ENCODE peak calls at places on chromosomes 2 and 18, in seven cellular contexts. A, B, T, N, I, E and R are unnamed samples.

GRCh38 chr18:2207294-2207693 is 364.0 kb downstream of the METTL4 start:
- DNase-seq in A (no peak), B (no peak), T (no peak), N (no peak), I (no peak), E (no peak), R (no peak)

GRCh38 chr18:23884712-23885375 is 129.7 kb upstream of the TTC39C start:
- DNase-seq in A (no peak), B (peak; percentile 47), T (no peak), N (no peak), I (peak; percentile 44), E (peak; percentile 72), R (no peak)

GRCh38 chr2:130920417-130921030 is 83.8 kb downstream of the ARHGEF4 start:
- DNase-seq in A (peak; percentile 50), B (peak; percentile 74), T (peak; percentile 64), N (peak; percentile 85), I (peak; percentile 77), E (no peak), R (peak; percentile 51)

GRCh38 chr2:71932780-71933466 is 214.7 kb downstream of the CYP26B1 start:
- DNase-seq in A (no peak), B (no peak), T (no peak), N (no peak), I (no peak), E (no peak), R (no peak)

GRCh38 chr2:12046641-12047040 is 300.2 kb downstream of the LPIN1 start:
- DNase-seq in A (no peak), B (no peak), T (peak; percentile 50), N (no peak), I (no peak), E (no peak), R (no peak)

GRCh38 chr2:134599236-134599635 is 119.6 kb downstream of the TMEM163 start:
- DNase-seq in A (no peak), B (no peak), T (no peak), N (no peak), I (no peak), E (no peak), R (no peak)

GRCh38 chr18:44465337-44465736 is 215.4 kb upstream of the SETBP1 start:
- DNase-seq in A (no peak), B (no peak), T (no peak), N (no peak), I (no peak), E (no peak), R (no peak)

GRCh38 chr18:23136326-23137092 is 1.2 kb downstream of the CABLES1 start:
- DNase-seq in A (no peak), B (peak; percentile 82), T (no peak), N (peak; percentile 23), I (no peak), E (no peak), R (peak; percentile 50)

GRCh38 chr2:10964076-10964812 is 52.5 kb downstream of the KCNF1 start:
- DNase-seq in A (no peak), B (no peak), T (peak; percentile 52), N (no peak), I (no peak), E (peak; percentile 44), R (no peak)

GRCh38 chr2:203914546-203915169 is 21.9 kb upstream of the ICOS start:
- DNase-seq in A (no peak), B (no peak), T (no peak), N (no peak), I (no peak), E (no peak), R (no peak)

GRCh38 chr2:157164891-157165290 is 92.6 kb upstream of the GALNT5 start:
- DNase-seq in A (no peak), B (no peak), T (no peak), N (no peak), I (no peak), E (no peak), R (no peak)

DNA sequence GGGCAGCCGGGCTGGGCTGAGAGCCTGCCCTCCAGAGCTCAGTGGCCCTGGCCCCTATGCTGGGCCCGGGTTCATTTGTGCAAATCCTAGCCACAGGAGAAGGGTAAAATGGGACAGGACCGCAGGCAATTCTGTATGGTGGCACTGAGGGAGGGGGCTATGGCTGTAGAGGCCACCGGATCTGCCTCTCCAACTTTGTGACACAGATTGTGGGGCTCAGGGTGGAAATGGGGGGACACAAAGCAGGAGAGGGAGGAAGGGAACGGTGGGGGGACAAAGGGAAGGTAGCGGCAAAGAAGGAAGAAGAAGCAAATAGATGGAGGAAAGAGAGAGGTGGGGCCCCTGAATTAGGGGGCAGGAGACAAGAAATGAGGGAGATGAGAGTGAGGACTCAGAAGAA is 201.1 kb downstream of the SMAD2 start:
- DNase-seq in A (no peak), B (no peak), T (no peak), N (no peak), I (no peak), E (no peak), R (no peak)
- H3K27me3 ChIP-seq in A (no peaks in the 10 kb centered on the region), B (no peaks in the 10 kb centered on the region), T (no peaks in the 10 kb centered on the region), N (no peaks in the 10 kb centered on the region), I (no peaks in the 10 kb centered on the region), E (no peaks in the 10 kb centered on the region), R (peaks cover 95% of the 10 kb centered on the region)

DNA sequence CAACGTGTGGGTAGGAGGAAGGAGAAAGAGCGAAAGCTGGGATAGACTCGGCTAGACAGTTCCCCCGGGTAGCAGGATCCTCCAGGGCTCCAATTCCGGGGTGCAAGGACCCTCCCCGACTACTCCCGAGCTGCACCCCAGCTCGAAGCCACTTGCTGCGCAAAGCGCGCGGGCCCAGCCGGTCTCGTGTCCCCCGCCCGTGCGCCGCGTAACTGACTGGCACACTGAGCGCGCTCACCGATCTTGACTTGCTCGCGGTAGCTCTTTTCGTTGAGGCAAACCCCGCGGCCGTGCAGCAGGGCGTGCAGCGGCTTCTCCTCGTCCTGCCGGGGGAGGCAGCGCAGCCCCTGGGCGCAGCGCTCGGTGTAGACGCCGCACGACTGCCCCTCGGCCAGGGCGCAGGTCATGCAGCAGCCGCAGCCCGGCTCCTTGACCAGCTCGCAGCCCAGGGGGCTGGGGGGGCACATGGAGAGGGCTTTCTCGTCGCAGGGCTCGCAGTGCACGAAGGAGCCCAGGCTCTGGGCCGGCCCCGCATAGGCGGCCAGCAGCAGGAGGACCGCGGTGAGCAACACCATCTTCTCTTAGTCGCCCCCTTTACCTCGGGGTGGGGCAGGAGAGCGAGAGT is 1.0 kb downstream of the IGFBP5 start:
- DNase-seq in A (no peak), B (peak; percentile 86), T (no peak), N (no peak), I (peak; percentile 37), E (peak; percentile 89), R (peak; percentile 66)
- H3K27me3 ChIP-seq in A (peaks cover 15% of the 10 kb centered on the region), B (no peaks in the 10 kb centered on the region), T (no peaks in the 10 kb centered on the region), N (no peaks in the 10 kb centered on the region), I (peaks cover 33% of the 10 kb centered on the region), E (no peaks in the 10 kb centered on the region), R (peaks cover 10% of the 10 kb centered on the region)

GRCh38 chr18:71304856-71305255 is 1016.0 kb downstream of the SOCS6 start:
- DNase-seq in A (no peak), B (no peak), T (no peak), N (no peak), I (no peak), E (no peak), R (no peak)
- H3K27me3 ChIP-seq in A (no peaks in the 10 kb centered on the region), B (no peaks in the 10 kb centered on the region), T (no peaks in the 10 kb centered on the region), N (no peaks in the 10 kb centered on the region), I (no peaks in the 10 kb centered on the region), E (no peaks in the 10 kb centered on the region), R (no peaks in the 10 kb centered on the region)

GRCh38 chr18:74179623-74180199 is 31.4 kb downstream of the TIMM21 start:
- DNase-seq in A (no peak), B (no peak), T (no peak), N (no peak), I (no peak), E (no peak), R (no peak)
- H3K27me3 ChIP-seq in A (no peaks in the 10 kb centered on the region), B (no peaks in the 10 kb centered on the region), T (peaks cover 38% of the 10 kb centered on the region), N (no peaks in the 10 kb centered on the region), I (no peaks in the 10 kb centered on the region), E (no peaks in the 10 kb centered on the region), R (peaks cover 49% of the 10 kb centered on the region)

DNA sequence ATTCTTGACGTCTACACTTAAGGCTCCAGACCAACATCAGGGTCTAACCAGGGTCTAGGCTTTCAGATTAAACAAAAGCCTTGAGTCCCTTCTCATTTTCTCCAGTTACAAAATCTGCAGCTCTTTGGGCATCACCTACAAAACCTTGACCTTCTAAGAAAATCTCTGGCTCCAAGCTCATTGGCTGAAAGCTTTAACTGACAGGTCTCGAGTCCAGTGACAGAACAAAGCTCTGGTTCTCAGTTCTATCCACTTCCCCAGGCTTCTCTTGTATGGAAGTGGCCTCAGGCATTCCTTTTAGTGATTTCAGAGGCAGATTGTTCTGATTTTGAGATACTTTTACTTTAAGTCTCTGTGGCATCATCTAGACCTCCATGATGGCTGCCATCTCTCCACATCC is 11.3 kb downstream of the SIX2 start:
- DNase-seq in A (no peak), B (no peak), T (no peak), N (no peak), I (no peak), E (no peak), R (no peak)
- H3K27me3 ChIP-seq in A (peaks cover 30% of the 10 kb centered on the region), B (peaks cover 3% of the 10 kb centered on the region), T (peaks cover 71% of the 10 kb centered on the region), N (peaks cover 44% of the 10 kb centered on the region), I (peaks cover 4% of the 10 kb centered on the region), E (peaks cover 39% of the 10 kb centered on the region), R (peaks cover 100% of the 10 kb centered on the region)

GRCh38 chr2:216701544-216701943 is 6.2 kb upstream of the IGFBP5 start:
- DNase-seq in A (no peak), B (no peak), T (no peak), N (no peak), I (no peak), E (no peak), R (no peak)

GRCh38 chr2:216700778-216701177 is 5.4 kb upstream of the IGFBP5 start:
- DNase-seq in A (no peak), B (no peak), T (no peak), N (no peak), I (no peak), E (peak; percentile 64), R (no peak)

GRCh38 chr2:216698895-216699294 is 3.5 kb upstream of the IGFBP5 start:
- DNase-seq in A (no peak), B (no peak), T (peak; percentile 84), N (no peak), I (no peak), E (peak; percentile 63), R (no peak)

GRCh38 chr2:216698291-216698690 is 2.9 kb upstream of the IGFBP5 start:
- DNase-seq in A (no peak), B (no peak), T (no peak), N (no peak), I (no peak), E (no peak), R (no peak)

GRCh38 chr2:216700088-216700567 is 4.8 kb upstream of the IGFBP5 start:
- DNase-seq in A (no peak), B (no peak), T (no peak), N (no peak), I (no peak), E (peak; percentile 70), R (no peak)
- H3K27me3 ChIP-seq in A (no peaks in the 10 kb centered on the region), B (no peaks in the 10 kb centered on the region), T (no peaks in the 10 kb centered on the region), N (no peaks in the 10 kb centered on the region), I (peaks cover 4% of the 10 kb centered on the region), E (no peaks in the 10 kb centered on the region), R (no peaks in the 10 kb centered on the region)

DNA sequence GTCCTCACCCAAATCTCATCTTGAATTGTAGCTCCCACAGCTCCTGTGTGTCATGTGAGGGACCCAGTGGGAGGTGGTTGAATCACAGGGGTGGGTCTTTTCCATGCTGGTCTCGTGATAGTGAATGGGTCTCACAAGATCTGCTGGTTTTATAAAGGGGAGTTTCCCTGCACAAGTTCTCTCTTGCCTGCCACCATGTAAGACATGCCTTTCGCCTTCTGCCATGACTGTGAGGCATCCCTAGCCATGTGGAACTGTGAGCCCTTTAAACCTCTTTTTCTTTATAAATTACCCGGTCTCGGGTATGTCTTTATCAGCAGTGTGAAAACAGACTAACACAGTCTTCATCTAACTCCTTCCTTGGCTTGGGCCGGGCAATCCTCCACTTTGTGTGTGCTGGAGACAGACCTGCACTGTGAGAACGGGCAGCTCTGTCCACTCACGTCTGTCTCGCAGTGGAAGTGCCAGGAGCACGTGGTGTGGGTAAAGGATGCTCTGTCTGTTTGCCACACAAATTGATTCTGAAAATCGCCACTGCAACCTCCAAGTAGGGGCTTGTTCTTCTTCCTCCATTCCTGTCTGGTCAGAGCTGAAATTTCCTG is 47.6 kb upstream of the OTOS start:
- DNase-seq in A (no peak), B (no peak), T (no peak), N (no peak), I (no peak), E (peak; percentile 46), R (no peak)
- H3K27me3 ChIP-seq in A (no peaks in the 10 kb centered on the region), B (no peaks in the 10 kb centered on the region), T (peaks cover 54% of the 10 kb centered on the region), N (no peaks in the 10 kb centered on the region), I (no peaks in the 10 kb centered on the region), E (no peaks in the 10 kb centered on the region), R (peaks cover 61% of the 10 kb centered on the region)